ENCODE peak calls at places on chromosomes 1 and 21, in seven cellular contexts. M is effector memory CD4-positive, alpha-beta T cell; O is HCT116; X is heart right ventricle; K is fibroblast of lung; F is pancreas; J is esophagus squamous epithelium. Y is an unnamed sample.

GRCh38 chr1:23159963-23160877 is 8.4 kb downstream of the LUZP1 start:
- DNase-seq in F (no peak), K (no peak), J (no peak), M (no peak), O (no peak), X (no peak), Y (no peak)

GRCh38 chr1:4771267-4771666 is 116.9 kb downstream of the AJAP1 start:
- DNase-seq in O (no peak), J (no peak), F (no peak), K (no peak), M (no peak), X (no peak), Y (no peak)

GRCh38 chr21:25107708-25108107 is 499.6 kb downstream of the MRPL39 start:
- DNase-seq in J (no peak), F (no peak), X (no peak), K (peak), M (no peak), O (no peak), Y (no peak)

GRCh38 chr21:44967082-44968047 is 27.5 kb downstream of the SLX9 start:
- DNase-seq in J (no peak), M (no peak), O (no peak), F (no peak), K (no peak), X (no peak), Y (no peak)

GRCh38 chr1:231431665-231432415 is 9.8 kb upstream of the EGLN1 start:
- DNase-seq in K (no peak), X (no peak), F (no peak), M (no peak), O (no peak), J (no peak), Y (no peak)

GRCh38 chr1:116203192-116203723 is 92.1 kb downstream of the MAB21L3 start:
- DNase-seq in F (peak), K (peak), O (no peak), J (no peak), X (no peak), M (no peak), Y (no peak)

GRCh38 chr1:167617100-167617949 is 12.7 kb upstream of the RCSD1 start:
- DNase-seq in F (no peak), J (no peak), K (peak), O (no peak), X (peak), M (no peak), Y (peak)

GRCh38 chr1:225962440-225962975 is 21.5 kb upstream of the LEFTY2 start:
- DNase-seq in X (peak), M (peak), O (no peak), F (peak), J (no peak), K (no peak), Y (peak)

GRCh38 chr1:119880063-119880462 is 16.3 kb downstream of the ADAM30 start:
- DNase-seq in F (no peak), K (no peak), X (no peak), M (no peak), O (no peak), J (no peak), Y (no peak)

GRCh38 chr1:1202831-1203560 is 3.4 kb downstream of the TNFRSF18 start:
- DNase-seq in F (no peak), X (no peak), J (no peak), K (no peak), O (no peak), M (no peak), Y (peak)

GRCh38 chr21:14526199-14526598 is 19.9 kb downstream of the SAMSN1 start:
- DNase-seq in O (no peak), J (no peak), X (no peak), K (no peak), F (no peak), M (no peak), Y (no peak)

GRCh38 chr21:14523234-14523633 is 22.9 kb downstream of the SAMSN1 start:
- DNase-seq in M (no peak), K (no peak), X (no peak), F (no peak), J (no peak), O (no peak), Y (no peak)

GRCh38 chr21:14522689-14523088 is 23.4 kb downstream of the SAMSN1 start:
- DNase-seq in F (no peak), X (no peak), O (no peak), J (no peak), M (no peak), K (no peak), Y (no peak)

DNA sequence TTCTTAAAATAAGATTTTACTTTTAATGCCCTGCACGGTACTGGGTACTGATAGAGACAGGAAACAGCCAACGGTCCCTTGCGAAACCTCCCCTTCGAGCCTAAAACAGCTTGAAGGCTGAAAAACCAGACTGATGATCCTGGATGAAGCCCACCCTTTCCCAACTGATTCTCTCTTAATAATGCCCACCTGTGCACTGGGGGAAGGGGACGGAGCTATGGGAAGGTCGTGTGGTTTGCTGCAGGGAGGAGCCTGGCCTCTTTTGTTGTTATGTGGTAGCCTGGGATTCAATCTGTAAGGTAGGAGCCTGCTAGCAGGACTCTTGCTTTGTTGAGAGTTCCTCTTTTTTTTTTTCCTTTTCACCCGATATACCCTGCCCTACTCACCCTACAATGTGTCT is 25.6 kb downstream of the SAMSN1 start:
- DNase-seq in K (no peak), F (no peak), O (no peak), J (no peak), X (no peak), M (no peak), Y (peak)
- H3K27ac ChIP-seq in K (no peak), F (no peak), O (no peak), J (no peak), X (no peak), M (no peak), Y (no peak)

DNA sequence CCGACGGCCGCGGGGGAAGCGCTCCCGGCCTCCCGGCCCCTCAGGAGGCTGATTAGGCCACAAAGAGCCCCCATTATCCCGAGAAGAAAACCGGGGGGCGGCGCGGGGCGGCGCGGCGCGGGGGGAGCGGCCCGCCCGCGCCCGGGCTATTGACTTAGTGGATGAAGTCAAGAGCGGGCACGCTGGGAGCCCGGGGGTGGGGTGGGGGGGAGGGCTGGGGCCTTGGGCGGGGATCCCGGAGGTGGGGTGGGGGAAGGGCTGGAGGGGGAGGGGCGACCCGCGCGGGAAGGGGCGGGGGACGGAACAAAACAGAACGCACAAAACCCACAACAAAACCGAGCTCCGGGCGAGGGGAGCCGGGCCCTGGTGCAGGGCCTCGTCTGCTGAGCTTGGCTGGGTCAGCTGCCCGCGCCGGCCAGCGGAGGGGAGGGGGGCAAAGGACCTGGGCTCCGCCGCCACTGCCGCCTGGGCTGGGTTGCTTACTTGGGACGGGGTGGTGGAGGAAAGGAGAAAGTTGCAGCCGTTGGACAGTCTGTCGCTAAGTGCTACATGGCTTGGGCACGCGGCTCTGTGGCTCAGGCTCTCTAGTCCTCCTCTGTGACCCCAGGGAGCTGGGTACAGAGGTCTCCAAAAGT is 16.2 kb downstream of the PAX7 start:
- DNase-seq in O (no peak), J (no peak), M (no peak), K (no peak), X (no peak), F (no peak), Y (no peak)
- H3K4me3 ChIP-seq in O (no peak), J (peak), M (no peak), K (no peak), X (peak), F (no peak), Y (no peak)

GRCh38 chr1:94871031-94871430 is 50.9 kb downstream of the SLC44A3 start:
- DNase-seq in M (no peak), J (no peak), X (no peak), K (peak), O (no peak), F (no peak), Y (no peak)

GRCh38 chr1:94875794-94876193 is 51.1 kb downstream of the CNN3 start:
- DNase-seq in X (no peak), F (no peak), O (no peak), K (no peak), M (no peak), J (no peak), Y (no peak)

GRCh38 chr1:94874423-94874822 is 52.5 kb downstream of the CNN3 start:
- DNase-seq in F (no peak), X (no peak), K (no peak), J (no peak), O (no peak), M (no peak), Y (no peak)

GRCh38 chr1:94873520-94874351 is 53.2 kb downstream of the CNN3 start:
- DNase-seq in K (peak), J (no peak), O (no peak), M (no peak), X (peak), F (no peak), Y (no peak)

DNA sequence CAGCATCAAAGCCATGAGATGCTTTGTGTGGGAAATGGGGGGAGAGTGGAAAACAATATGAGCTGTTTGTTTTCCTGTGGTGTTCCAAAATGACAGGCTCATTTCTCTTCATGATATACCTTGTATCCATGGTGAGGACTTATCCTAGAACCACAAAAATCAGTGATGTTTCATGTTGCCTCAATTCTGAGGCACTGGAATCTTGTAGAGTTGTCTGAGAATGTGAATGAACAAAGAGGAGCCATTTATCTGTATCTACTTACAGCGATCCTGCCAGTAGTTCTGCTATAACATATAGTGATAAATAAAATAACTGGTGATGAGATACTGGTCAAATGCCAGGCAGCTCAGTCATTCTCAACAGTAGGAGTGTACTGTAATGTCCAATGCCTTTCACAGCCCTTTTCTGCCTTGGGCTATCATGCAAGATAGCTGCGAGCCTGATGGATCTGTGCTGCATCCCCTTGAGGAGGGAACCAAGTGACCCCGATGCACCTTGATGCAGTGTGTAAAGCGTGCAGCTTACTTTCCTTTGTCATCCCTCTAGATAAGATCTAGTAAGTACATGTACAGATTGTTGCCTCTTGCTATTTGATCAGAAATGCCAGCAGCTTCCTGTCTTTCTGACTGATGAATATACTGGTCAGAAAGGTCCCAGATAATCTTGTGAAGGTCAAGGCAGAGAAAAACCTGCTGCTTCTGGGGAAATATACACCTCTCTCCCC is 52.8 kb downstream of the SLC44A3 start:
- DNase-seq in O (no peak), X (no peak), J (no peak), K (peak), M (no peak), F (no peak), Y (no peak)
- H3K27ac ChIP-seq in O (no peak), X (no peak), J (peak), K (no peak), M (no peak), F (no peak), Y (no peak)

GRCh38 chr1:169696273-169697100 is 14.9 kb downstream of the SELL start:
- DNase-seq in K (no peak), X (no peak), F (no peak), J (no peak), M (no peak), O (no peak), Y (no peak)

GRCh38 chr1:169694304-169694703 is 17.1 kb downstream of the SELL start:
- DNase-seq in J (no peak), K (no peak), F (no peak), M (peak), O (no peak), X (no peak), Y (no peak)

GRCh38 chr1:169689395-169689794 is 22.0 kb downstream of the SELL start:
- DNase-seq in X (no peak), M (no peak), O (no peak), F (no peak), J (no peak), K (no peak), Y (no peak)

GRCh38 chr1:169692766-169693460 is 18.5 kb downstream of the SELL start:
- DNase-seq in K (no peak), J (no peak), X (no peak), O (no peak), F (no peak), M (no peak), Y (no peak)

DNA sequence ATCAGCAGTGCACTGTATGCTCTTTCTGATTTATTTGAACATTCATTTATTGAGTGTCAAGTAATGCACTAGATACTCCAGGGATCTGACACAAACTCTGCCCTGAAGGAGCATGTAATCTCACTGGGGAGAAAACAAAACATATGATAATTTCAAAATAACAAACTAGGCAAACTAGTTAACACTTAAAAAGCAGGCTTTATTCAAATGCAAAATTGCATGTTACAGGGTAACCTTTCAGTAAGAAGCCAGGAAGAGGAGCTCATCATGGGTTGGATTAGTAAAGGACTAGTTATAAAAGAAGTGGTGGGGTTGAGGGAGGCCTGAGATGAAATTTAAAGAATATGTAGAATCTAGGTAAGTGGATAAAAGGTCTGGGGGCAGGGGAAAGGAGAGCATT is 20.9 kb downstream of the SELL start:
- DNase-seq in X (no peak), F (no peak), J (no peak), M (no peak), K (no peak), O (no peak), Y (no peak)
- H3K4me3 ChIP-seq in X (no peak), F (no peak), J (no peak), M (no peak), K (no peak), O (no peak), Y (no peak)

GRCh38 chr1:109668123-109668800 is 405 bp downstream of the GSTM2 start:
- DNase-seq in O (no peak), M (no peak), F (no peak), J (no peak), K (no peak), X (no peak), Y (peak)
- H3K27ac ChIP-seq in O (no peak), M (no peak), F (no peak), J (peak), K (no peak), X (no peak), Y (no peak)

Y was measured in aorta.